ENCODE peak calls at places on chromosome 1, in six cellular contexts. N is A549, G is GM12878, Q is endothelial cell of umbilical vein, A is K562, O is HepG2. K is an unnamed sample.
A peak's percentile ranks its signal among the peaks of the same experiment; 100 is the strongest.

GRCh38 chr1:67404212-67404620 is 26.0 kb downstream of the SERBP1 start:
- DNase-seq in N (no peak), G (no peak), Q (no peak), A (no peak), O (no peak), K (no peak)

GRCh38 chr1:46174448-46175231 is at the start of gene TSPAN1:
- DNase-seq in N (no peak), G (no peak), Q (no peak), A (no peak), O (no peak), K (peak; percentile 40)

GRCh38 chr1:54564312-54565112 is 16.5 kb downstream of the ACOT11 start:
- DNase-seq in N (no peak), G (no peak), Q (no peak), A (no peak), O (no peak), K (no peak)

GRCh38 chr1:93029317-93029716 is 49.8 kb upstream of the MTF2 start:
- DNase-seq in N (no peak), G (peak; percentile 43), Q (no peak), A (no peak), O (no peak), K (no peak)

GRCh38 chr1:26728645-26729044 is 32.8 kb downstream of the ARID1A start:
- DNase-seq in N (no peak), G (no peak), Q (no peak), A (no peak), O (no peak), K (no peak)

GRCh38 chr1:19204665-19205266 is 5.3 kb downstream of the UBR4 start:
- DNase-seq in N (no peak), G (no peak), Q (no peak), A (no peak), O (no peak), K (no peak)

GRCh38 chr1:155294520-155295182 is 6.6 kb downstream of the PKLR start:
- DNase-seq in N (no peak), G (no peak), Q (no peak), A (no peak), O (no peak), K (no peak)

GRCh38 chr1:38138498-38139233 is 92.1 kb upstream of the POU3F1 start:
- DNase-seq in N (peak; percentile 31), G (no peak), Q (peak; percentile 79), A (no peak), O (peak; percentile 35), K (no peak)

GRCh38 chr1:99680258-99680657 is 34.3 kb downstream of the PALMD start:
- DNase-seq in N (no peak), G (no peak), Q (peak; percentile 58), A (no peak), O (no peak), K (no peak)

GRCh38 chr1:16441312-16441641 is 753 bp downstream of the NECAP2 start:
- DNase-seq in N (no peak), G (no peak), Q (peak; percentile 46), A (no peak), O (no peak), K (peak; percentile 30)

GRCh38 chr1:902023-902422 is 21.7 kb upstream of the SAMD11 start:
- DNase-seq in N (no peak), G (no peak), Q (no peak), A (peak; percentile 9), O (no peak), K (peak; percentile 1)

GRCh38 chr1:40848530-40849189 is 13.5 kb downstream of the CITED4 start:
- DNase-seq in N (peak; percentile 54), G (no peak), Q (peak; percentile 62), A (peak; percentile 74), O (peak; percentile 75), K (peak; percentile 62)

GRCh38 chr1:244325056-244325764 is 126.5 kb downstream of the ADSS2 start:
- DNase-seq in N (no peak), G (peak; percentile 71), Q (peak; percentile 77), A (no peak), O (no peak), K (peak; percentile 87)

GRCh38 chr1:8506995-8507615 is 189.2 kb downstream of the SLC45A1 start:
- DNase-seq in N (no peak), G (no peak), Q (no peak), A (no peak), O (no peak), K (no peak)

GRCh38 chr1:117740461-117740860 is 134.6 kb downstream of the TENT5C start:
- DNase-seq in N (no peak), G (no peak), Q (no peak), A (peak; percentile 5), O (no peak), K (no peak)

GRCh38 chr1:168637350-168637991 is 61.1 kb downstream of the XCL1 start:
- DNase-seq in N (no peak), G (no peak), Q (peak; percentile 28), A (peak; percentile 58), O (peak; percentile 41), K (peak; percentile 61)

GRCh38 chr1:69952691-69953090 is 252.7 kb downstream of the LRRC40 start:
- DNase-seq in N (no peak), G (no peak), Q (no peak), A (no peak), O (no peak), K (no peak)

GRCh38 chr1:108575241-108575850 is 15.4 kb downstream of the EEIG2 start:
- DNase-seq in N (no peak), G (no peak), Q (peak; percentile 55), A (no peak), O (no peak), K (no peak)

GRCh38 chr1:153794671-153795324 is 19.6 kb downstream of the SLC27A3 start:
- DNase-seq in N (no peak), G (no peak), Q (no peak), A (no peak), O (no peak), K (no peak)

GRCh38 chr1:216055004-216055403 is 368.2 kb downstream of the USH2A start:
- DNase-seq in N (no peak), G (no peak), Q (no peak), A (no peak), O (no peak), K (no peak)

DNA sequence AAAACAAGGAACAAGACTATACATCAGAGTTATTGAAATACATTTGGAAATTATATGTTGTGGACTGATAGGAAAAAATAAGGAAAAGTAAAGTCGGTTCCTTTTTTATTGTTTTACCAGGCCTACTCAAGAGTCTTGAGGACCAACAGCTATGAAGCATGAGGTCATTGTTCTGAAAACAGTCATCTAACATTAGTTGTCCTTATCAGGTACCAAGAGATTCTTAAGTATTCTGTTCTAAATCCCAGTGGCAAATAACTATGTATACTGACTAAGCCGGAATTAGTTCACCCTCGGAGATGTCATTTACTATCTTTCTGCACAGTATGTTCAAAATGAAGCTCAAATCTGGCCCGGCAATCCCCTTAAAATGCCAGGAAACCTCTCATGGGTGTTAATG is 585 bp downstream of the ADGRL4 start:
- DNase-seq in N (no peak), G (no peak), Q (peak; percentile 74), A (no peak), O (no peak), K (no peak)
- H3K4me3 ChIP-seq in N (no peak overlapping the region), G (no peak overlapping the region), Q (peak overlapping the region; percentile 97), A (no peak overlapping the region), O (no peak overlapping the region), K (no peak overlapping the region)

GRCh38 chr1:94738371-94738770 is 81.8 kb upstream of the SLC44A3 start:
- DNase-seq in N (no peak), G (no peak), Q (no peak), A (no peak), O (no peak), K (no peak)

GRCh38 chr1:94736073-94736472 is 84.1 kb upstream of the SLC44A3 start:
- DNase-seq in N (no peak), G (no peak), Q (no peak), A (no peak), O (no peak), K (no peak)

GRCh38 chr1:94737124-94737998 is 82.8 kb upstream of the SLC44A3 start:
- DNase-seq in N (no peak), G (no peak), Q (peak; percentile 80), A (no peak), O (no peak), K (peak; percentile 72)

GRCh38 chr1:94736549-94736948 is 83.6 kb upstream of the SLC44A3 start:
- DNase-seq in N (no peak), G (no peak), Q (no peak), A (no peak), O (peak; percentile 58), K (no peak)

DNA sequence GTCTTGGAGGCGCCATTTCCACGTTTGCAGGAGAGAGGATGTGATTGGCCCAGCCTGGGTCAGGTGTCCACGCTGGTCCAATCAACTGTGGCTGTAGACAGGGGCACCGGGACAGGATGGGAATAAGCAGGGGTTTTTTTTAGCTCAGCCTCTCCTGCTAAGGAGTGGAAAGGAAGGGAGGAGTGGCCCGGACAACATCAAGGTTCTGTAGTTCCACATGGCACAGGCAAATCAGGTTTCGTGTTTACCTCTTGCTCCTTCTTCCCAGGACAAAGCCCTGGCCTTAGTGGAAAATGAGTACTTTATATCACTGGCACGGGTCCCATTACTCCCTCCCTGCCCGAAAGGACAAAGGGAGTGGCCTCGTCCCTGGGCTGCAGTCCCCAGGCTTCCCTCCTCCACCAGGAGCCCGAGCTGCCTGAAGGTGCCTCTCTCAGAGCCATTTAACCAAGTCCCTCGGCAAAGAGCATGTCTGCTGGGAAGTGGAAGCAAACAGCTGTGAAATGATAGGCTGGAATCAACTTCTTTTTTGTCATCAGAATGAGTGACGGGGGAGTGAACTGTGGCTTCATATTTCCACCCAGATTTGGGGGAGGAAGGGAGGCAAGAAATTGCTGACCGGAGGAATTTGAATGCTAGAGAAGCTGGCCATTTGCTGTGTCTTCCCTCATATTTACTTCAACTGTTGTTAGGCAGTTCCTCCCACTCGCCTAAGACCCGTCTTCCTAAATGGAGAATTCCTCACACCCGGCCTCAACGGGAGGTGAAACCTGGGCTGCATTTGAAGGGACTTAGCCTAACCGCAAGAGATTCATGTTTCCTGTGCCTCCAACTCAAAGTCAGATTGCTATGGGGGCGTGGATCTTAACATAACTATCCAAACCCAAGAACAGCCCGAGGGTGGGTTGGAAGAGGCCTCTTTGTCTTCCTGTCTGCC is 84.9 kb upstream of the SLC44A3 start:
- DNase-seq in N (no peak), G (no peak), Q (peak; percentile 57), A (peak; percentile 51), O (no peak), K (peak; percentile 98)
- TF ChIP-seq MAX in N (no peak), G (no peak), Q (no peak), A (no peak), O (no peak), K (peak; percentile 31)

GRCh38 chr1:159798893-159799292 is 3.3 kb upstream of the FCRL6 start:
- DNase-seq in N (peak; percentile 86), G (no peak), Q (peak; percentile 85), A (peak; percentile 66), O (peak; percentile 70), K (peak; percentile 74)
- TF ChIP-seq MYC in N (peak; percentile 69), G (no peak), Q (no peak), A (no peak), O (no peak), K (no peak)

GRCh38 chr1:226634156-226634588 is 85.6 kb downstream of the STUM start:
- DNase-seq in N (peak; percentile 61), G (no peak), Q (peak; percentile 60), A (peak; percentile 85), O (peak; percentile 35), K (peak; percentile 76)

GRCh38 chr1:226631229-226632000 is 82.9 kb downstream of the STUM start:
- DNase-seq in N (no peak), G (no peak), Q (no peak), A (no peak), O (no peak), K (no peak)

GRCh38 chr1:226632169-226632884 is 83.8 kb downstream of the STUM start:
- DNase-seq in N (no peak), G (no peak), Q (no peak), A (no peak), O (no peak), K (no peak)

GRCh38 chr1:226633541-226634155 is 85.1 kb downstream of the STUM start:
- DNase-seq in N (no peak), G (no peak), Q (no peak), A (no peak), O (no peak), K (no peak)

GRCh38 chr1:226632922-226633351 is 84.4 kb downstream of the STUM start:
- DNase-seq in N (no peak), G (no peak), Q (no peak), A (no peak), O (no peak), K (peak; percentile 44)
- H3K4me3 ChIP-seq in N (no peak overlapping the region), G (no peak overlapping the region), Q (no peak overlapping the region), A (no peak overlapping the region), O (no peak overlapping the region), K (no peak overlapping the region)